ENCODE peak calls at places on chromosomes 12 and 14, in seven cellular contexts. D, R, N, G, W, C and X are unnamed samples.

GRCh38 chr12:59620326-59620725 is 24.5 kb downstream of the SLC16A7 start:
- DNase-seq in D (no peak), R (peak; percentile 25), W (no peak), C (no peak), N (no peak), G (no peak), X (no peak)

GRCh38 chr12:129163461-129163860 is 310.2 kb downstream of the GLT1D1 start:
- DNase-seq in C (no peak), G (no peak), D (no peak), W (no peak), R (no peak), N (no peak), X (no peak)

GRCh38 chr12:117207675-117208074 is 17.4 kb upstream of the FBXO21 start:
- DNase-seq in N (no peak), W (no peak), R (no peak), C (no peak), D (no peak), G (no peak), X (no peak)

GRCh38 chr12:252634-253033 is 10.0 kb downstream of the SLC6A13 start:
- DNase-seq in R (no peak), G (no peak), W (peak; percentile 12), N (no peak), C (no peak), D (peak; percentile 18), X (no peak)

GRCh38 chr12:57888407-57889157 is 42.1 kb upstream of the CTDSP2 start:
- DNase-seq in D (no peak), W (no peak), R (no peak), G (peak; percentile 61), C (no peak), N (no peak), X (no peak)

GRCh38 chr14:25833341-25834121 is 764.3 kb downstream of the NOVA1 start:
- DNase-seq in R (peak; percentile 21), D (peak; percentile 46), N (no peak), C (no peak), G (peak; percentile 27), W (peak; percentile 4), X (no peak)

GRCh38 chr12:118060301-118061010 is 523 bp downstream of the WSB2 start:
- DNase-seq in C (peak; percentile 93), D (no peak), N (peak; percentile 92), R (no peak), W (peak; percentile 41), G (peak; percentile 63), X (no peak)

GRCh38 chr14:53539489-53540126 is 386.5 kb upstream of the DDHD1 start:
- DNase-seq in R (peak; percentile 55), D (peak; percentile 73), C (no peak), W (peak; percentile 33), G (peak; percentile 77), N (peak; percentile 74), X (no peak)

GRCh38 chr12:122067966-122068365 is 10.6 kb upstream of the MLXIP start:
- DNase-seq in C (peak; percentile 84), G (peak; percentile 58), D (no peak), W (no peak), R (peak; percentile 17), N (peak; percentile 95), X (no peak)
- TF ChIP-seq POLR2AphosphoS5 in C (no peak), G (peak; percentile 21), D (no peak), W (no peak), R (no peak), N (peak; percentile 77), X (no peak)

DNA sequence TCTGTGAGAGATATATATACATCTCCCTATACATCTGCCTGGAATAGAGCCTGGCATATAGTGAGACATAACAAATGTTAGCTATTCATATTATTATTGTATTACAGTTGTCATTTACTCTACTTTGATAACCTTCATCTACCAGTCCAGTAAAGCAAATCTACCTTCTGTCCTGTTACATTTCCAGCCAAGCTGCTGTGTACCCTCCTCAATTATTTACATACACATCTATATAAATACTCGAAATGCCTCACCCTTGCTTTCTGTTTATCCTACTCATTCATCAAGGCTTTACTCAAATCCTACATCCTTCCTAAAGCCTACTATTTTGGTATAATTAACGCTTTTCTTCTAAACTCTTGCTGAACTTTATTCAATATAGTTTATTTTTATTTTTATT is 8.7 kb downstream of the ZBTB1 start:
- DNase-seq in W (no peak), D (no peak), R (no peak), G (no peak), N (no peak), C (no peak), X (no peak)
- TF ChIP-seq POLR2AphosphoS5 in W (no peak), D (no peak), R (no peak), G (no peak), N (no peak), C (no peak), X (no peak)

GRCh38 chr14:92204792-92205191 is 83.0 kb downstream of the CPSF2 start:
- DNase-seq in W (no peak), N (no peak), C (no peak), D (no peak), R (no peak), G (no peak), X (no peak)

GRCh38 chr14:92207012-92207927 is 85.5 kb downstream of the CPSF2 start:
- DNase-seq in D (no peak), G (no peak), W (peak; percentile 2), N (no peak), C (no peak), R (no peak), X (no peak)

GRCh38 chr14:92207928-92208265 is 86.1 kb downstream of the CPSF2 start:
- DNase-seq in W (no peak), G (no peak), C (no peak), R (no peak), N (no peak), D (no peak), X (no peak)

DNA sequence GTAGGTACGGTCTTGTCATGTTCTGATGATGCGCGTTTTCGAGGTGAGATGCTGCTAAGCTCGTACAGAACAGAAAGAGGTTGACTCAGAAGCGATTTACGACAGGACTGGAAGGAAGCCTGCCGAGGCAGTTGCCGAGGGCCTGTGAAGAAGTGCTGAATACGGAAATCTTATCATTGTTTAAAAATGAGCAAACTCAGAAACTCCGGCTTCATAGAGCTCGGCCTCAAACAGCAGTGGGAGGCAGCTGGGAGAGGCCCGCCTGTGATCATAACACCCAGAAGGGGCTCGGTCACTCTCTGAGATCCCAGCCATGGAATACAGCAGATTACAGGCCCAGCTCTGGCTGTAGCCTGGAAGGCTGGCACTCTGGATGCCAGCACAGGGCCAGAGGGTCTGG is 87.4 kb downstream of the CPSF2 start:
- DNase-seq in N (no peak), W (no peak), D (no peak), R (no peak), C (no peak), G (no peak), X (no peak)
- TF ChIP-seq POLR2AphosphoS5 in N (no peak), W (no peak), D (no peak), R (no peak), C (no peak), G (no peak), X (no peak)

DNA sequence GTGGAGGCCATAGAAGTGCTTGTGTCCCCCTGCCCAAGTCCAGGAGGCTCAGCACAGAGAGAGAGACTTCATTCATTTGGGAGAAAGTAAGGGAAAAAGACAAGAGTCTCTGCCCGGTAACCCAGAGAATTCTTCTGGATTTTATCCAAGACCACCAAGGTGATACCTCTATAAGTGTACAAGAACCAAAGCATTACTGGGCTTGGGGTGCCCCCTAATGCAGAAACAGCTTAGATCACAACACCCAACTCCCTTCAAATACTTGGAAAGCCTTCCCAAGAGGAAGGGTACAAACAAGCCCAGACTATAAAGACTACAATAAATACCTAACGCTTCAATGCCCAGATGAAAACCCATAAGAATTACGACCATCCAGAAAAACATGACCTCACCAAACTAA is 119.7 kb upstream of the PDE3A start:
- DNase-seq in R (no peak), D (no peak), C (no peak), N (no peak), W (no peak), G (no peak), X (no peak)
- TF ChIP-seq POLR2AphosphoS5 in R (no peak), D (no peak), C (no peak), N (no peak), W (no peak), G (no peak), X (no peak)

DNA sequence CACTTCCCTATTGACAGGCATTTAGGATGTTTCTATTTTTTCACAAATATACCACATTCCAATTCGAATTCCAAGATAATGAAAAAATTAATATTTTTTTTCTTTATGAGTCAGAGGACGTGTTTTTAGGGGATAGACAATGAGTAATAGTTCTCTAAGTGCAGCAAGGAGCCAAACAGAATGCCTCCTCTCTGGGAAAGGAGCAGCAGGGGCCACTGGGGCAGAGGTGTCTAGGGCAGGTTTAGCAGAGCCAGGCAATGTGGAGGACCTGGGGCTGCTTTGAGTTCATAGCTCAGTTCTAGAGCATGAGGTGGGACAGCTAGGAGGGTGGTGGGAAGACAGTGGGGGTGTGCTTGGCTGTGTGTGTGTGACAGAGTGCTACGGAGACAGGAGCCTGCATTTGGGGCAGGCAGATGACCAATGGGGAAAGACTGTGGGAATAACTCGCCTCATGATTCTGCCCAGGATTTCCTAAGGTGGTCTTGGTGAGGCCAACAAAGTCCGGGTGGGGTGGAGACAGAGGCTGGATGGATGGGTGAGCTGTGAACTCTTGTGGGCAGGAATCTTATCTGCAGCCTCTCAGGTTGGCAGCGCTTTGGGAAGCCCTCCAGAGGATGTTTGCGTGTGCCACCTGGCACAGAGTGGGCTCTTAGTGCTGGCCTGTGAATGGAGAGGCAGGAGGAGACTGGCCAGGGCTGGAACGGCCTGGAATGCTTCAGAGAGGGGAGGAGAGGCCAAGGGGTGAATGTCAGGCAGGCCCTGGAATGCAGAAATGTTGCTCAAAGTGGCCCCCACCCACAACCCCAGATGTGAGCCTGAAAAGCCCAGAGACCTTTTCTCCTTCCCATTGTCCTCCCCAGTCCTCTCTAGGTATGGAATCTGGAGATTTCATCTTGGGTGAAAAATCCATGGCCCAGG is 2.4 kb upstream of the KRT7 start:
- DNase-seq in C (no peak), G (no peak), D (no peak), W (no peak), N (peak; percentile 46), R (no peak), X (no peak)
- TF ChIP-seq POLR2AphosphoS5 in C (peak; percentile 68), G (no peak), D (no peak), W (no peak), N (no peak), R (no peak), X (no peak)

DNA sequence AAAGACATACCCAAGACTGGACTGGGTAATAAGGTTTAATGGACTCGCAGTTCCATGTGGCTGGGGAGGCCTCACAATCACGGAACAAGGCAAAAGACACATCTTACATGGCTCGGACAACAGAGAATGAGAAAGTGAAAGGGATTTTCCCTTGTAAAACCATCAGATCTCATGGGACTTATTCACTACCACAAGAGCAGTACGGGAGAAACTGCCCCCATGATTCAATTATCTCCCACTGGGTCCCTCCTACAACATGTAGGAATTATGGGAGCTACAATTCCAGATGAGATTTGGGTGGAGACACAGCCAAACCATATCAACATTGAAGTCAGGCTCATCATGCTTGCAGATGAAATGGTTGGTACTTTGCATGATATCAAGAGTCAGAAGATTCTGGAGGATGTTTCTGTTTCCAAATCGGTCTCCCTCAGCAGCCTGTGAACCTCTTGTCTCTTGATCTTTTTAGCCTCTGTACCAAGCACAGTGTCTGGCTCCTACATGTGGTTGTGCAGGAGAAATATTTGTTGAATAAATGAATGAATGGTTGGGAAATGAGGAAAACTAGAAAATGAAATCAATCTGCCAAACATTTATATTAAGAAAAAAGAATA is 98.6 kb downstream of the VRK1 start:
- DNase-seq in N (no peak), R (no peak), W (no peak), G (no peak), C (no peak), D (no peak), X (no peak)
- TF ChIP-seq POLR2AphosphoS5 in N (no peak), R (no peak), W (no peak), G (no peak), C (no peak), D (no peak), X (no peak)